ENCODE peak calls at places on chromosomes 5 and 9, in nine cellular contexts. One of them, this sample, is unnamed.

GRCh38 chr9:437066-438015 is 222.7 kb downstream of the DOCK8 start:
- DNase-seq in astrocyte: peak
- DNase-seq in DMS153: no peak
- DNase-seq in NCI-H187: no peak
- DNase-seq in body of pancreas: no peak
- DNase-seq in ovary: no peak
- DNase-seq in WTC11: no peak
- DNase-seq in activated T-helper 1 cell treated with Interleukin-2 at 50 U/mL for 16 hours: no peak
- DNase-seq in IMR-90: peak
- DNase-seq in this sample: no peak

GRCh38 chr5:112823656-112824055 is 37.4 kb upstream of the SRP19 start:
- DNase-seq in IMR-90: no peak
- DNase-seq in activated T-helper 1 cell treated with Interleukin-2 at 50 U/mL for 16 hours: no peak
- DNase-seq in DMS153: no peak
- DNase-seq in ovary: no peak
- DNase-seq in NCI-H187: no peak
- DNase-seq in body of pancreas: no peak
- DNase-seq in WTC11: no peak
- DNase-seq in astrocyte: no peak
- DNase-seq in this sample: peak

GRCh38 chr5:56329652-56330051 is 96.5 kb upstream of the ANKRD55 start:
- DNase-seq in body of pancreas: no peak
- DNase-seq in IMR-90: no peak
- DNase-seq in activated T-helper 1 cell treated with Interleukin-2 at 50 U/mL for 16 hours: no peak
- DNase-seq in NCI-H187: no peak
- DNase-seq in DMS153: no peak
- DNase-seq in WTC11: no peak
- DNase-seq in ovary: no peak
- DNase-seq in astrocyte: no peak
- DNase-seq in this sample: no peak

GRCh38 chr5:112006721-112007120 is 249.7 kb upstream of the NREP start:
- DNase-seq in DMS153: no peak
- DNase-seq in WTC11: no peak
- DNase-seq in NCI-H187: no peak
- DNase-seq in activated T-helper 1 cell treated with Interleukin-2 at 50 U/mL for 16 hours: no peak
- DNase-seq in astrocyte: peak
- DNase-seq in ovary: no peak
- DNase-seq in IMR-90: peak
- DNase-seq in body of pancreas: no peak
- DNase-seq in this sample: no peak

GRCh38 chr9:128053560-128053959 is 13.6 kb downstream of the NAIF1 start:
- DNase-seq in body of pancreas: no peak
- DNase-seq in ovary: no peak
- DNase-seq in activated T-helper 1 cell treated with Interleukin-2 at 50 U/mL for 16 hours: no peak
- DNase-seq in DMS153: no peak
- DNase-seq in NCI-H187: no peak
- DNase-seq in astrocyte: no peak
- DNase-seq in IMR-90: no peak
- DNase-seq in WTC11: no peak
- DNase-seq in this sample: no peak

GRCh38 chr9:33714989-33715388 is 80.4 kb upstream of the PRSS3 start:
- DNase-seq in ovary: no peak
- DNase-seq in WTC11: no peak
- DNase-seq in NCI-H187: no peak
- DNase-seq in activated T-helper 1 cell treated with Interleukin-2 at 50 U/mL for 16 hours: no peak
- DNase-seq in body of pancreas: no peak
- DNase-seq in DMS153: no peak
- DNase-seq in IMR-90: no peak
- DNase-seq in astrocyte: no peak
- DNase-seq in this sample: no peak

GRCh38 chr9:18791074-18791473 is 241.9 kb downstream of the SAXO1 start:
- DNase-seq in astrocyte: no peak
- DNase-seq in activated T-helper 1 cell treated with Interleukin-2 at 50 U/mL for 16 hours: no peak
- DNase-seq in WTC11: peak
- DNase-seq in ovary: no peak
- DNase-seq in DMS153: no peak
- DNase-seq in body of pancreas: no peak
- DNase-seq in NCI-H187: peak
- DNase-seq in IMR-90: peak
- DNase-seq in this sample: peak

GRCh38 chr9:27351438-27351837 is 54.5 kb upstream of the EQTN start:
- DNase-seq in IMR-90: no peak
- DNase-seq in astrocyte: no peak
- DNase-seq in ovary: peak
- DNase-seq in body of pancreas: peak
- DNase-seq in activated T-helper 1 cell treated with Interleukin-2 at 50 U/mL for 16 hours: no peak
- DNase-seq in DMS153: no peak
- DNase-seq in WTC11: no peak
- DNase-seq in NCI-H187: peak
- DNase-seq in this sample: no peak

GRCh38 chr5:77867194-77867691 is 91.1 kb upstream of the TBCA start:
- DNase-seq in IMR-90: peak
- DNase-seq in WTC11: no peak
- DNase-seq in activated T-helper 1 cell treated with Interleukin-2 at 50 U/mL for 16 hours: no peak
- DNase-seq in astrocyte: no peak
- DNase-seq in body of pancreas: no peak
- DNase-seq in ovary: no peak
- DNase-seq in NCI-H187: no peak
- DNase-seq in DMS153: no peak
- DNase-seq in this sample: no peak

GRCh38 chr9:86946712-86947145 is 577 bp downstream of the GAS1 start:
- DNase-seq in astrocyte: peak
- DNase-seq in NCI-H187: no peak
- DNase-seq in WTC11: no peak
- DNase-seq in activated T-helper 1 cell treated with Interleukin-2 at 50 U/mL for 16 hours: peak
- DNase-seq in ovary: peak
- DNase-seq in IMR-90: no peak
- DNase-seq in DMS153: no peak
- DNase-seq in body of pancreas: no peak
- DNase-seq in this sample: no peak

GRCh38 chr5:61882901-61883500 is 423.0 kb upstream of the KIF2A start:
- DNase-seq in WTC11: no peak
- DNase-seq in astrocyte: no peak
- DNase-seq in DMS153: no peak
- DNase-seq in ovary: no peak
- DNase-seq in IMR-90: no peak
- DNase-seq in body of pancreas: no peak
- DNase-seq in NCI-H187: no peak
- DNase-seq in activated T-helper 1 cell treated with Interleukin-2 at 50 U/mL for 16 hours: no peak
- DNase-seq in this sample: no peak

GRCh38 chr9:135990468-135991429 is 29.6 kb upstream of the UBAC1 start:
- DNase-seq in body of pancreas: peak
- DNase-seq in DMS153: peak
- DNase-seq in activated T-helper 1 cell treated with Interleukin-2 at 50 U/mL for 16 hours: peak
- DNase-seq in astrocyte: peak
- DNase-seq in WTC11: peak
- DNase-seq in NCI-H187: peak
- DNase-seq in ovary: peak
- DNase-seq in IMR-90: peak
- DNase-seq in this sample: peak